ENCODE peak calls at places on chromosomes 6 and 20, in seven cellular contexts. One of them, this sample, is unnamed.

GRCh38 chr20:48051810-48052491 is 266.7 kb upstream of the SULF2 start:
- DNase-seq in NCI-H2081: peak
- DNase-seq in lung microvascular endothelial cell: peak
- DNase-seq in stimulated activated naive CD8-positive, alpha-beta T cell treated with anti-CD3 and anti-CD28 coated beads, Interleukin-15, Interleukin-2, amounts not matched to agents 100 U/mL and 50 U/mL, for 24 hours: no peak
- DNase-seq in Karpas-422: no peak
- DNase-seq in stimulated activated CD4-positive, alpha-beta T cell treated with anti-CD3 and anti-CD28 coated beads, Interleukin-1b, Interleukin-23, amount 100 ng/mL, for 48 hours: no peak
- DNase-seq in BJ: peak
- DNase-seq in this sample: no peak

GRCh38 chr6:146741609-146742008 is 142.8 kb downstream of the ADGB start:
- DNase-seq in NCI-H2081: no peak
- DNase-seq in lung microvascular endothelial cell: peak
- DNase-seq in stimulated activated naive CD8-positive, alpha-beta T cell treated with anti-CD3 and anti-CD28 coated beads, Interleukin-15, Interleukin-2, amounts not matched to agents 100 U/mL and 50 U/mL, for 24 hours: no peak
- DNase-seq in Karpas-422: no peak
- DNase-seq in stimulated activated CD4-positive, alpha-beta T cell treated with anti-CD3 and anti-CD28 coated beads, Interleukin-1b, Interleukin-23, amount 100 ng/mL, for 48 hours: no peak
- DNase-seq in BJ: peak
- DNase-seq in this sample: no peak

GRCh38 chr6:108699290-108700041 is 138.7 kb downstream of the FOXO3 start:
- DNase-seq in NCI-H2081: peak
- DNase-seq in lung microvascular endothelial cell: peak
- DNase-seq in stimulated activated naive CD8-positive, alpha-beta T cell treated with anti-CD3 and anti-CD28 coated beads, Interleukin-15, Interleukin-2, amounts not matched to agents 100 U/mL and 50 U/mL, for 24 hours: no peak
- DNase-seq in Karpas-422: no peak
- DNase-seq in stimulated activated CD4-positive, alpha-beta T cell treated with anti-CD3 and anti-CD28 coated beads, Interleukin-1b, Interleukin-23, amount 100 ng/mL, for 48 hours: no peak
- DNase-seq in BJ: no peak
- DNase-seq in this sample: no peak

GRCh38 chr6:108598316-108598863 is 37.7 kb downstream of the FOXO3 start:
- DNase-seq in NCI-H2081: no peak
- DNase-seq in lung microvascular endothelial cell: peak
- DNase-seq in stimulated activated naive CD8-positive, alpha-beta T cell treated with anti-CD3 and anti-CD28 coated beads, Interleukin-15, Interleukin-2, amounts not matched to agents 100 U/mL and 50 U/mL, for 24 hours: peak
- DNase-seq in Karpas-422: no peak
- DNase-seq in stimulated activated CD4-positive, alpha-beta T cell treated with anti-CD3 and anti-CD28 coated beads, Interleukin-1b, Interleukin-23, amount 100 ng/mL, for 48 hours: peak
- DNase-seq in BJ: no peak
- DNase-seq in this sample: no peak

GRCh38 chr6:49906511-49906910 is 40.2 kb upstream of the CRISP1 start:
- DNase-seq in NCI-H2081: no peak
- DNase-seq in lung microvascular endothelial cell: no peak
- DNase-seq in stimulated activated naive CD8-positive, alpha-beta T cell treated with anti-CD3 and anti-CD28 coated beads, Interleukin-15, Interleukin-2, amounts not matched to agents 100 U/mL and 50 U/mL, for 24 hours: no peak
- DNase-seq in Karpas-422: no peak
- DNase-seq in stimulated activated CD4-positive, alpha-beta T cell treated with anti-CD3 and anti-CD28 coated beads, Interleukin-1b, Interleukin-23, amount 100 ng/mL, for 48 hours: no peak
- DNase-seq in BJ: no peak
- DNase-seq in this sample: no peak

GRCh38 chr6:143973097-143973979 is 34.7 kb downstream of the PLAGL1 start:
- DNase-seq in NCI-H2081: no peak
- DNase-seq in lung microvascular endothelial cell: no peak
- DNase-seq in stimulated activated naive CD8-positive, alpha-beta T cell treated with anti-CD3 and anti-CD28 coated beads, Interleukin-15, Interleukin-2, amounts not matched to agents 100 U/mL and 50 U/mL, for 24 hours: no peak
- DNase-seq in Karpas-422: no peak
- DNase-seq in stimulated activated CD4-positive, alpha-beta T cell treated with anti-CD3 and anti-CD28 coated beads, Interleukin-1b, Interleukin-23, amount 100 ng/mL, for 48 hours: no peak
- DNase-seq in BJ: no peak
- DNase-seq in this sample: no peak

GRCh38 chr6:35497571-35498406 is 910 bp upstream of the TEAD3 start:
- DNase-seq in NCI-H2081: no peak
- DNase-seq in lung microvascular endothelial cell: no peak
- DNase-seq in stimulated activated naive CD8-positive, alpha-beta T cell treated with anti-CD3 and anti-CD28 coated beads, Interleukin-15, Interleukin-2, amounts not matched to agents 100 U/mL and 50 U/mL, for 24 hours: peak
- DNase-seq in Karpas-422: no peak
- DNase-seq in stimulated activated CD4-positive, alpha-beta T cell treated with anti-CD3 and anti-CD28 coated beads, Interleukin-1b, Interleukin-23, amount 100 ng/mL, for 48 hours: peak
- DNase-seq in BJ: peak
- DNase-seq in this sample: peak

GRCh38 chr6:52995913-52996685 is 1.0 kb upstream of the GSTA4 start:
- DNase-seq in NCI-H2081: peak
- DNase-seq in lung microvascular endothelial cell: peak
- DNase-seq in stimulated activated naive CD8-positive, alpha-beta T cell treated with anti-CD3 and anti-CD28 coated beads, Interleukin-15, Interleukin-2, amounts not matched to agents 100 U/mL and 50 U/mL, for 24 hours: peak
- DNase-seq in Karpas-422: peak
- DNase-seq in stimulated activated CD4-positive, alpha-beta T cell treated with anti-CD3 and anti-CD28 coated beads, Interleukin-1b, Interleukin-23, amount 100 ng/mL, for 48 hours: peak
- DNase-seq in BJ: no peak
- DNase-seq in this sample: peak

GRCh38 chr20:23868321-23868720 is 11.2 kb downstream of the CST5 start:
- DNase-seq in NCI-H2081: no peak
- DNase-seq in lung microvascular endothelial cell: no peak
- DNase-seq in stimulated activated naive CD8-positive, alpha-beta T cell treated with anti-CD3 and anti-CD28 coated beads, Interleukin-15, Interleukin-2, amounts not matched to agents 100 U/mL and 50 U/mL, for 24 hours: no peak
- DNase-seq in Karpas-422: no peak
- DNase-seq in stimulated activated CD4-positive, alpha-beta T cell treated with anti-CD3 and anti-CD28 coated beads, Interleukin-1b, Interleukin-23, amount 100 ng/mL, for 48 hours: no peak
- DNase-seq in BJ: no peak
- DNase-seq in this sample: no peak

GRCh38 chr6:158168054-158168303 is at the start of gene SERAC1:
- DNase-seq in NCI-H2081: no peak
- DNase-seq in lung microvascular endothelial cell: no peak
- DNase-seq in stimulated activated naive CD8-positive, alpha-beta T cell treated with anti-CD3 and anti-CD28 coated beads, Interleukin-15, Interleukin-2, amounts not matched to agents 100 U/mL and 50 U/mL, for 24 hours: no peak
- DNase-seq in Karpas-422: no peak
- DNase-seq in stimulated activated CD4-positive, alpha-beta T cell treated with anti-CD3 and anti-CD28 coated beads, Interleukin-1b, Interleukin-23, amount 100 ng/mL, for 48 hours: no peak
- DNase-seq in BJ: no peak
- DNase-seq in this sample: no peak

GRCh38 chr6:33692078-33692759 is 19.3 kb downstream of the UQCC2 start:
- DNase-seq in NCI-H2081: no peak
- DNase-seq in lung microvascular endothelial cell: no peak
- DNase-seq in stimulated activated naive CD8-positive, alpha-beta T cell treated with anti-CD3 and anti-CD28 coated beads, Interleukin-15, Interleukin-2, amounts not matched to agents 100 U/mL and 50 U/mL, for 24 hours: no peak
- DNase-seq in Karpas-422: no peak
- DNase-seq in stimulated activated CD4-positive, alpha-beta T cell treated with anti-CD3 and anti-CD28 coated beads, Interleukin-1b, Interleukin-23, amount 100 ng/mL, for 48 hours: no peak
- DNase-seq in BJ: no peak
- DNase-seq in this sample: no peak

GRCh38 chr6:135535989-135536414 is 38.5 kb upstream of the AHI1 start:
- DNase-seq in NCI-H2081: peak
- DNase-seq in lung microvascular endothelial cell: peak
- DNase-seq in stimulated activated naive CD8-positive, alpha-beta T cell treated with anti-CD3 and anti-CD28 coated beads, Interleukin-15, Interleukin-2, amounts not matched to agents 100 U/mL and 50 U/mL, for 24 hours: no peak
- DNase-seq in Karpas-422: peak
- DNase-seq in stimulated activated CD4-positive, alpha-beta T cell treated with anti-CD3 and anti-CD28 coated beads, Interleukin-1b, Interleukin-23, amount 100 ng/mL, for 48 hours: no peak
- DNase-seq in BJ: peak
- DNase-seq in this sample: peak